ENCODE peak calls at places on chromosomes 1 and 21, in six cellular contexts. M is heart left ventricle; T is heart right ventricle; O is astrocyte; B is sigmoid colon; V is CD8-positive, alpha-beta T cell. R is an unnamed sample. For H3K36me3 and H3K27me3, the result is how much of the 10 kb centered on the place peaks cover.

GRCh38 chr1:201378804-201379203 is 1.3 kb upstream of the TNNT2 start:
- DNase-seq in O (no peak), T (peak), V (no peak), B (no peak), M (no peak), R (no peak)

GRCh38 chr1:245770191-245770590 is 615.4 kb downstream of the KIF26B start:
- DNase-seq in M (no peak), B (no peak), T (no peak), V (no peak), O (peak), R (no peak)

GRCh38 chr1:156766288-156767100 is 841 bp upstream of the PRCC start:
- DNase-seq in M (no peak), B (peak), V (no peak), O (no peak), T (peak), R (no peak)

GRCh38 chr1:25906644-25907300 is 553 bp upstream of the STMN1 start:
- DNase-seq in M (peak), O (no peak), T (no peak), V (no peak), B (no peak), R (peak)

GRCh38 chr1:51088474-51088873 is 13.6 kb upstream of the C1orf185 start:
- DNase-seq in B (no peak), V (no peak), O (no peak), T (no peak), M (no peak), R (no peak)

GRCh38 chr1:26826261-26827201 is at the start of gene ZDHHC18:
- DNase-seq in T (peak), M (peak), O (peak), B (peak), V (peak), R (peak)

GRCh38 chr1:198261886-198262285 is 105.1 kb downstream of the NEK7 start:
- DNase-seq in V (no peak), M (no peak), B (no peak), T (no peak), O (no peak), R (no peak)

GRCh38 chr1:93595266-93595665 is 86.4 kb downstream of the BCAR3 start:
- DNase-seq in O (no peak), T (no peak), V (no peak), M (no peak), B (peak), R (no peak)

GRCh38 chr1:222104661-222105392 is 362.9 kb upstream of the DUSP10 start:
- DNase-seq in M (no peak), B (no peak), V (no peak), O (no peak), T (no peak), R (no peak)

GRCh38 chr1:149927535-149928387 is at the start of gene SF3B4:
- DNase-seq in V (peak), M (peak), O (peak), B (peak), T (peak), R (peak)

GRCh38 chr1:235781807-235782206 is 84.9 kb downstream of the LYST start:
- DNase-seq in T (no peak), V (no peak), M (no peak), O (peak), B (no peak), R (no peak)

GRCh38 chr1:15064217-15064929 is 89.2 kb upstream of the TMEM51 start:
- DNase-seq in B (no peak), O (no peak), M (peak), T (no peak), V (no peak), R (peak)

GRCh38 chr1:89725016-89725380 is 92.1 kb downstream of the LRRC8C start:
- DNase-seq in M (peak), T (no peak), B (no peak), V (no peak), O (peak), R (no peak)

GRCh38 chr1:232627645-232628334 is 2.1 kb downstream of the SIPA1L2 start:
- DNase-seq in T (no peak), M (no peak), V (no peak), B (no peak), O (peak), R (peak)

GRCh38 chr1:28087614-28088167 is 719 bp downstream of the EYA3 start:
- DNase-seq in T (no peak), O (peak), V (no peak), B (no peak), M (no peak), R (no peak)

GRCh38 chr1:94250341-94250740 is 13.0 kb upstream of the ARHGAP29 start:
- DNase-seq in O (no peak), B (no peak), T (no peak), V (no peak), M (no peak), R (no peak)

GRCh38 chr1:8343464-8344001 is 25.6 kb downstream of the SLC45A1 start:
- DNase-seq in O (peak), T (peak), V (no peak), M (no peak), B (peak), R (no peak)

GRCh38 chr1:227318852-227319607 is 738 bp upstream of the CDC42BPA start:
- DNase-seq in M (no peak), B (peak), O (peak), T (peak), V (no peak), R (peak)

GRCh38 chr1:156767879-156768608 is 709 bp downstream of the PRCC start:
- DNase-seq in M (peak), B (peak), V (no peak), T (peak), O (no peak), R (peak)

GRCh38 chr1:229843627-229844238 is 217.7 kb downstream of the URB2 start:
- DNase-seq in M (no peak), T (no peak), O (no peak), V (no peak), B (peak), R (no peak)

GRCh38 chr1:207026177-207026576 is 6.4 kb downstream of the C1orf116 start:
- DNase-seq in O (peak), B (no peak), V (no peak), M (no peak), T (no peak), R (no peak)

GRCh38 chr1:233294991-233295774 is at the start of gene PCNX2:
- DNase-seq in O (peak), V (peak), M (no peak), B (peak), T (peak), R (peak)

GRCh38 chr1:47241114-47242113 is 9.4 kb upstream of the TAL1 start:
- DNase-seq in M (no peak), T (no peak), O (no peak), V (no peak), B (no peak), R (no peak)

GRCh38 chr1:3904006-3904842 is 4.2 kb upstream of the C1orf174 start:
- DNase-seq in M (peak), O (no peak), V (no peak), B (no peak), T (no peak), R (no peak)

GRCh38 chr1:62407398-62408009 is 29.3 kb upstream of the USP1 start:
- DNase-seq in O (peak), B (no peak), V (no peak), T (no peak), M (no peak), R (peak)

DNA sequence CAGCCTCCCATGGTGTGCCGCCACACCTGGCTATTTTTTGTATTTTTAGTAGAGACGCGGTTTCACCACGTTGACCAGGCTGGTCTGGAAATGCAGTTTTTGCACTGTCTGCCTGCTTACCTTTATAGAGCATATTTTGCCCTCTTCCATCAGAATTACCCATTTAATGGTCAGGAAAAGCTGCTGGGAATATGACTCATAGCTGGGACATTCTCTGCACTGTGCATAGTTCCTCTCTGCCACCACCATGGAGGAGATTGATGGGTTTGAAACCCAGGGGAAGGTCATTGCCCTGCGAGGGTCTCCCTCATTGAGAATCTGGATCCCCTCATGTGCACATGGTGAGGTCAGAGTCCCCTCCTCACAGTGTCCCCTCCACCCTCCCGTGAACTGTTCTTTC is 32.1 kb downstream of the MX1 start:
- DNase-seq in B (no peak), V (no peak), T (no peak), M (no peak), O (no peak), R (no peak)
- H3K36me3 ChIP-seq in B (under half), V (under half), T (half or more), M (under half), O (under half), R (under half)

GRCh38 chr21:44927587-44928461 is 7.1 kb upstream of the ITGB2 start:
- DNase-seq in M (peak), O (peak), B (no peak), V (peak), T (peak), R (peak)

GRCh38 chr21:44924611-44925010 is 3.9 kb upstream of the ITGB2 start:
- DNase-seq in M (no peak), O (no peak), B (no peak), V (no peak), T (no peak), R (no peak)

GRCh38 chr21:44927259-44927586 is 6.5 kb upstream of the ITGB2 start:
- DNase-seq in T (no peak), V (no peak), O (no peak), M (no peak), B (no peak), R (no peak)

GRCh38 chr21:44925027-44925755 is 4.5 kb upstream of the ITGB2 start:
- DNase-seq in M (no peak), V (no peak), T (no peak), O (peak), B (no peak), R (no peak)

DNA sequence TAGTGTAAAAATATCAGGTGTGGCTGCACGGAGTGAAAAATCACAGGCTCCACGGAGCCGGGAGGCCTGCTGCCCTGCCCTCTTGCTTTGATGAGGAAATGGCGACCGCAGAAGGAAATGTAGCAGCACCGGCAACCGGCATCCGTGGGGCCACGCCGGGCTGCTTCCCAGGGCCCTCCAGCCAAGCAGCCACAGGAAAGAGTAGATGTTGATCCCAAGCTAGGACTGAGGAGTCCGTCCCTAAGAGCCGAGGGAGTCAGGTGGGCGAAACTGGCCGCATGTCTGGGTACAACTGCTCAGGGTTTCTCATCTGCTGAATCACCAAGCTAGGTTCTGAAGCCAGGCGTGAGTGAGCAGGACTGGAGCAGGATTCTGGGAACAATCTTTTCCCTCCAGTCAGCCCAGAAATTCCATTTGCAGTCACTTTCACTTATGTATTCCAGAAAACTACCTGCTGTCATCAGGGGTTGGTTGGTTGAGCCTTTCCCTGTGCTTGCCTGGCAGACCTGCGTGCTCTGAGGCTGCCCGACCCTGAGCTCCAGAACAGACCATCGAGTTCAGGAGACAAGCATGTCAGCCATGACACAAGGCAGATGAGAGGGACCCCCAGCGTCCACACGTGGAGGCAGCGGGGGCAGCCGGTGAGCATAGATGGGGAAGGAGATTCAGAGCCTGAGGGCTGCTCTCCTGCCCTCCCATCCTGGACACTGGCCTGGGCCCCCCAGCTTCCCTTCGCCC is 5.8 kb upstream of the ITGB2 start:
- DNase-seq in V (no peak), T (no peak), B (no peak), O (peak), M (no peak), R (peak)
- H3K27me3 ChIP-seq in V (under half), T (under half), B (under half), O (under half), M (under half), R (half or more)

GRCh38 chr1:204316164-204316563 is 43.6 kb downstream of the PLEKHA6 start:
- DNase-seq in M (no peak), O (no peak), V (no peak), T (no peak), B (no peak), R (no peak)
- H3K36me3 ChIP-seq in M (under half), O (under half), V (under half), T (under half), B (under half), R (under half)

GRCh38 chr1:219882755-219883154 is 45.6 kb downstream of the SLC30A10 start:
- DNase-seq in O (no peak), B (no peak), V (no peak), T (no peak), M (no peak), R (no peak)
- H3K27me3 ChIP-seq in O (under half), B (under half), V (under half), T (under half), M (under half), R (under half)

GRCh38 chr1:40059960-40060337 is 19.4 kb downstream of the CAP1 start:
- DNase-seq in T (no peak), V (no peak), B (no peak), M (no peak), O (no peak), R (no peak)
- H3K36me3 ChIP-seq in T (half or more), V (under half), B (under half), M (under half), O (half or more), R (under half)

DNA sequence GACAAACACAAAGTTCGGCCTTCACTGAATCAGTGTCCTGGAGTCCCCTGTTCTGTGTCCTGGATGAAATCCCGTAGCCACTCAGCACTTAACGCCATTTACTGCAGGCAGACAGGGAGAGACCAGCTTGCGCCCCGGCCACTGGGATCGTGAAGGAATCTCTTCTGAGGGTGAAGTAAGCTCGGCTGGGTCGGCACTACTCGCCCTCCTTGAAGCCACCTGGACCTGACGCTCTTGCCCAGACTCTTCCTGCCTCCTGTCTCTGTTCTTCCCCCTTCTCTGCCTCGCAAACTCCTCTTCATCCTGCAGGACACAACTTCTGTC is 99.9 kb upstream of the ZBTB40 start:
- DNase-seq in M (no peak), O (no peak), B (no peak), V (no peak), T (no peak), R (no peak)
- H3K27me3 ChIP-seq in M (under half), O (under half), B (half or more), V (under half), T (half or more), R (under half)

DNA sequence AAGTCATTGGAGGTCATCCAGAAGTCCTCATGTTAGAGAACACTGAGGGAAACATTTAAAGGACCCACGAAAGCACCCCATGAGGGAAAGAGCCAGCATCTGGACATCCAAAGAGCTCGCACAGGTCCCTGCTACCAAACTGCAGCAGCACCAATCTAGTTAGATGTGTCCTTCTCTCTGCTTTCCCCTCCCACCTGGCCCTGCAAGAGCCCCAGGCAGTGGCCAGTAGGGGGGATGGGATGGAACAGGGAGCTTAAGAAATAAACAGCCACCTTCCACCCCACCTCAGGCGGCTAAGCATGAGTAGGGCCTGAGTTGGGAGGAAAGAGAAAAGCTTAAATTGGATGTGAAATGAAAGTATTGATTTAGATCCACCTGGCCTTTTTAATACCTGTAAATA is 175.9 kb upstream of the KCND3 start:
- DNase-seq in M (no peak), O (no peak), V (no peak), T (no peak), B (no peak), R (no peak)
- H3K36me3 ChIP-seq in M (under half), O (under half), V (under half), T (under half), B (under half), R (under half)